ENCODE peak calls at places on chromosomes 13 and 19, in ten cellular contexts. One of them, this sample, is unnamed.

GRCh38 chr13:110638814-110639806 is 23.8 kb downstream of the NAXD start:
- DNase-seq in upper lobe of left lung: no peak
- DNase-seq in T-cell: no peak
- DNase-seq in HEK293T: no peak
- DNase-seq in T follicular helper cell: no peak
- DNase-seq in A172: no peak
- DNase-seq in Calu3: no peak
- DNase-seq in anterior cingulate cortex: no peak
- DNase-seq in stimulated activated naive CD4-positive, alpha-beta T cell: no peak
- DNase-seq in HL-60: no peak
- DNase-seq in this sample: no peak

GRCh38 chr13:97631158-97631557 is 197.2 kb downstream of the RAP2A start:
- DNase-seq in upper lobe of left lung: no peak
- DNase-seq in T follicular helper cell: no peak
- DNase-seq in HL-60: no peak
- DNase-seq in T-cell: no peak
- DNase-seq in stimulated activated naive CD4-positive, alpha-beta T cell: no peak
- DNase-seq in A172: no peak
- DNase-seq in HEK293T: no peak
- DNase-seq in anterior cingulate cortex: no peak
- DNase-seq in Calu3: no peak
- DNase-seq in this sample: no peak

GRCh38 chr19:39325778-39326680 is 5.4 kb upstream of the LRFN1 start:
- DNase-seq in T follicular helper cell: no peak
- DNase-seq in T-cell: no peak
- DNase-seq in Calu3: no peak
- DNase-seq in HEK293T: peak; percentile 42
- DNase-seq in HL-60: no peak
- DNase-seq in anterior cingulate cortex: no peak
- DNase-seq in stimulated activated naive CD4-positive, alpha-beta T cell: no peak
- DNase-seq in upper lobe of left lung: no peak
- DNase-seq in A172: peak; percentile 53
- DNase-seq in this sample: no peak

GRCh38 chr19:1656988-1657536 is 4.6 kb upstream of the TCF3 start:
- DNase-seq in upper lobe of left lung: no peak
- DNase-seq in HL-60: no peak
- DNase-seq in HEK293T: no peak
- DNase-seq in T-cell: no peak
- DNase-seq in Calu3: no peak
- DNase-seq in anterior cingulate cortex: no peak
- DNase-seq in stimulated activated naive CD4-positive, alpha-beta T cell: no peak
- DNase-seq in T follicular helper cell: no peak
- DNase-seq in A172: no peak
- DNase-seq in this sample: no peak

GRCh38 chr13:97140611-97141010 is 81.5 kb upstream of the MBNL2 start:
- DNase-seq in T-cell: no peak
- DNase-seq in T follicular helper cell: no peak
- DNase-seq in A172: no peak
- DNase-seq in stimulated activated naive CD4-positive, alpha-beta T cell: no peak
- DNase-seq in HEK293T: no peak
- DNase-seq in HL-60: no peak
- DNase-seq in anterior cingulate cortex: no peak
- DNase-seq in upper lobe of left lung: no peak
- DNase-seq in Calu3: no peak
- DNase-seq in this sample: no peak

GRCh38 chr19:23439623-23440022 is 44.4 kb upstream of the ZNF91 start:
- DNase-seq in A172: no peak
- DNase-seq in stimulated activated naive CD4-positive, alpha-beta T cell: no peak
- DNase-seq in Calu3: no peak
- DNase-seq in HEK293T: no peak
- DNase-seq in T-cell: no peak
- DNase-seq in upper lobe of left lung: no peak
- DNase-seq in T follicular helper cell: no peak
- DNase-seq in HL-60: no peak
- DNase-seq in anterior cingulate cortex: no peak
- DNase-seq in this sample: no peak

GRCh38 chr13:50691682-50692263 is 151.7 kb downstream of the DLEU7 start:
- DNase-seq in T follicular helper cell: no peak
- DNase-seq in HL-60: no peak
- DNase-seq in T-cell: no peak
- DNase-seq in Calu3: no peak
- DNase-seq in A172: peak; percentile 58
- DNase-seq in anterior cingulate cortex: no peak
- DNase-seq in HEK293T: no peak
- DNase-seq in upper lobe of left lung: no peak
- DNase-seq in stimulated activated naive CD4-positive, alpha-beta T cell: no peak
- DNase-seq in this sample: no peak

GRCh38 chr19:11581740-11582139 is 4.3 kb upstream of the ACP5 start:
- DNase-seq in T-cell: no peak
- DNase-seq in upper lobe of left lung: no peak
- DNase-seq in Calu3: no peak
- DNase-seq in A172: no peak
- DNase-seq in T follicular helper cell: no peak
- DNase-seq in stimulated activated naive CD4-positive, alpha-beta T cell: peak; percentile 55
- DNase-seq in HL-60: peak; percentile 39
- DNase-seq in anterior cingulate cortex: no peak
- DNase-seq in HEK293T: no peak
- DNase-seq in this sample: no peak

GRCh38 chr19:16368385-16369305 is 44.0 kb downstream of the KLF2 start:
- DNase-seq in stimulated activated naive CD4-positive, alpha-beta T cell: peak; percentile 97
- DNase-seq in anterior cingulate cortex: no peak
- DNase-seq in Calu3: no peak
- DNase-seq in T-cell: peak; percentile 87
- DNase-seq in T follicular helper cell: peak; percentile 82
- DNase-seq in upper lobe of left lung: no peak
- DNase-seq in HL-60: no peak
- DNase-seq in A172: no peak
- DNase-seq in HEK293T: no peak
- DNase-seq in this sample: no peak

GRCh38 chr13:44331912-44332840 is 41.4 kb upstream of the SERP2 start:
- DNase-seq in HEK293T: peak; percentile 44
- DNase-seq in upper lobe of left lung: peak; percentile 39
- DNase-seq in A172: peak; percentile 63
- DNase-seq in HL-60: peak; percentile 19
- DNase-seq in anterior cingulate cortex: peak; percentile 40
- DNase-seq in T-cell: no peak
- DNase-seq in Calu3: no peak
- DNase-seq in T follicular helper cell: no peak
- DNase-seq in stimulated activated naive CD4-positive, alpha-beta T cell: no peak
- DNase-seq in this sample: peak; percentile 44

GRCh38 chr19:50497030-50497420 is 14.0 kb downstream of the JOSD2 start:
- DNase-seq in A172: no peak
- DNase-seq in HL-60: no peak
- DNase-seq in T-cell: no peak
- DNase-seq in anterior cingulate cortex: no peak
- DNase-seq in HEK293T: no peak
- DNase-seq in T follicular helper cell: no peak
- DNase-seq in Calu3: no peak
- DNase-seq in upper lobe of left lung: no peak
- DNase-seq in stimulated activated naive CD4-positive, alpha-beta T cell: no peak
- DNase-seq in this sample: no peak

GRCh38 chr19:10518444-10519361 is 1.5 kb upstream of the S1PR5 start:
- DNase-seq in A172: no peak
- DNase-seq in HEK293T: no peak
- DNase-seq in anterior cingulate cortex: no peak
- DNase-seq in HL-60: no peak
- DNase-seq in T-cell: no peak
- DNase-seq in T follicular helper cell: no peak
- DNase-seq in Calu3: no peak
- DNase-seq in upper lobe of left lung: no peak
- DNase-seq in stimulated activated naive CD4-positive, alpha-beta T cell: no peak
- DNase-seq in this sample: no peak

GRCh38 chr19:3745363-3746045 is 16.0 kb downstream of the APBA3 start:
- DNase-seq in upper lobe of left lung: no peak
- DNase-seq in T-cell: no peak
- DNase-seq in stimulated activated naive CD4-positive, alpha-beta T cell: no peak
- DNase-seq in Calu3: no peak
- DNase-seq in HEK293T: no peak
- DNase-seq in anterior cingulate cortex: no peak
- DNase-seq in T follicular helper cell: no peak
- DNase-seq in A172: no peak
- DNase-seq in HL-60: no peak
- DNase-seq in this sample: no peak

GRCh38 chr19:21149877-21150276 is 8.0 kb downstream of the ZNF431 start:
- DNase-seq in HL-60: no peak
- DNase-seq in T-cell: no peak
- DNase-seq in upper lobe of left lung: no peak
- DNase-seq in anterior cingulate cortex: no peak
- DNase-seq in A172: no peak
- DNase-seq in stimulated activated naive CD4-positive, alpha-beta T cell: no peak
- DNase-seq in HEK293T: no peak
- DNase-seq in Calu3: no peak
- DNase-seq in T follicular helper cell: no peak
- DNase-seq in this sample: no peak

GRCh38 chr13:113649212-113649611 is 8.8 kb downstream of the ATP4B start:
- DNase-seq in anterior cingulate cortex: no peak
- DNase-seq in HEK293T: no peak
- DNase-seq in upper lobe of left lung: peak; percentile 7
- DNase-seq in Calu3: no peak
- DNase-seq in A172: no peak
- DNase-seq in stimulated activated naive CD4-positive, alpha-beta T cell: no peak
- DNase-seq in T-cell: no peak
- DNase-seq in HL-60: no peak
- DNase-seq in T follicular helper cell: no peak
- DNase-seq in this sample: no peak

GRCh38 chr13:66996503-66996902 is 233.6 kb downstream of the PCDH9 start:
- DNase-seq in HL-60: no peak
- DNase-seq in upper lobe of left lung: no peak
- DNase-seq in stimulated activated naive CD4-positive, alpha-beta T cell: no peak
- DNase-seq in T-cell: no peak
- DNase-seq in anterior cingulate cortex: no peak
- DNase-seq in T follicular helper cell: no peak
- DNase-seq in HEK293T: no peak
- DNase-seq in Calu3: no peak
- DNase-seq in A172: no peak
- DNase-seq in this sample: no peak

GRCh38 chr19:18590273-18591272 is 2.0 kb downstream of the REX1BD start:
- DNase-seq in HL-60: no peak
- DNase-seq in stimulated activated naive CD4-positive, alpha-beta T cell: no peak
- DNase-seq in upper lobe of left lung: no peak
- DNase-seq in anterior cingulate cortex: peak; percentile 80
- DNase-seq in T follicular helper cell: no peak
- DNase-seq in HEK293T: peak; percentile 82
- DNase-seq in T-cell: no peak
- DNase-seq in A172: no peak
- DNase-seq in Calu3: no peak
- DNase-seq in this sample: peak; percentile 80

GRCh38 chr19:49595006-49595818 is 4.2 kb downstream of the PRR12 start:
- DNase-seq in HL-60: no peak
- DNase-seq in T follicular helper cell: no peak
- DNase-seq in anterior cingulate cortex: no peak
- DNase-seq in Calu3: no peak
- DNase-seq in T-cell: no peak
- DNase-seq in HEK293T: no peak
- DNase-seq in stimulated activated naive CD4-positive, alpha-beta T cell: no peak
- DNase-seq in upper lobe of left lung: no peak
- DNase-seq in A172: no peak
- DNase-seq in this sample: no peak

GRCh38 chr13:36454962-36455361 is 22.7 kb downstream of the CCNA1 start:
- DNase-seq in T-cell: no peak
- DNase-seq in Calu3: no peak
- DNase-seq in T follicular helper cell: no peak
- DNase-seq in A172: no peak
- DNase-seq in stimulated activated naive CD4-positive, alpha-beta T cell: no peak
- DNase-seq in upper lobe of left lung: no peak
- DNase-seq in HEK293T: no peak
- DNase-seq in anterior cingulate cortex: no peak
- DNase-seq in HL-60: no peak
- DNase-seq in this sample: no peak

GRCh38 chr13:92745233-92745632 is 481.4 kb upstream of the GPC6 start:
- DNase-seq in HL-60: no peak
- DNase-seq in anterior cingulate cortex: no peak
- DNase-seq in Calu3: no peak
- DNase-seq in upper lobe of left lung: no peak
- DNase-seq in stimulated activated naive CD4-positive, alpha-beta T cell: no peak
- DNase-seq in A172: peak; percentile 26
- DNase-seq in T-cell: no peak
- DNase-seq in T follicular helper cell: no peak
- DNase-seq in HEK293T: no peak
- DNase-seq in this sample: no peak

GRCh38 chr13:30866692-30867669 is 39.1 kb upstream of the MEDAG start:
- DNase-seq in A172: no peak
- DNase-seq in Calu3: no peak
- DNase-seq in T-cell: no peak
- DNase-seq in upper lobe of left lung: no peak
- DNase-seq in stimulated activated naive CD4-positive, alpha-beta T cell: no peak
- DNase-seq in HEK293T: no peak
- DNase-seq in T follicular helper cell: no peak
- DNase-seq in HL-60: no peak
- DNase-seq in anterior cingulate cortex: no peak
- DNase-seq in this sample: no peak

GRCh38 chr13:110560606-110561334 is 752 bp downstream of the RAB20 start:
- DNase-seq in stimulated activated naive CD4-positive, alpha-beta T cell: peak; percentile 23
- DNase-seq in anterior cingulate cortex: no peak
- DNase-seq in upper lobe of left lung: peak; percentile 58
- DNase-seq in Calu3: no peak
- DNase-seq in T follicular helper cell: no peak
- DNase-seq in A172: no peak
- DNase-seq in HEK293T: peak; percentile 14
- DNase-seq in HL-60: peak; percentile 37
- DNase-seq in T-cell: no peak
- DNase-seq in this sample: no peak

GRCh38 chr13:79776538-79776937 is 295.6 kb downstream of the NDFIP2 start:
- DNase-seq in anterior cingulate cortex: no peak
- DNase-seq in upper lobe of left lung: no peak
- DNase-seq in HEK293T: no peak
- DNase-seq in HL-60: peak; percentile 69
- DNase-seq in stimulated activated naive CD4-positive, alpha-beta T cell: no peak
- DNase-seq in T-cell: no peak
- DNase-seq in A172: peak; percentile 18
- DNase-seq in T follicular helper cell: no peak
- DNase-seq in Calu3: no peak
- DNase-seq in this sample: no peak

GRCh38 chr13:54185785-54186184 is 1157.2 kb downstream of the OLFM4 start:
- DNase-seq in T follicular helper cell: no peak
- DNase-seq in Calu3: no peak
- DNase-seq in HEK293T: peak; percentile 20
- DNase-seq in stimulated activated naive CD4-positive, alpha-beta T cell: no peak
- DNase-seq in T-cell: no peak
- DNase-seq in A172: no peak
- DNase-seq in anterior cingulate cortex: no peak
- DNase-seq in HL-60: peak; percentile 15
- DNase-seq in upper lobe of left lung: no peak
- DNase-seq in this sample: no peak

GRCh38 chr13:30895773-30896172 is 10.3 kb upstream of the MEDAG start:
- DNase-seq in anterior cingulate cortex: no peak
- DNase-seq in stimulated activated naive CD4-positive, alpha-beta T cell: no peak
- DNase-seq in T-cell: no peak
- DNase-seq in T follicular helper cell: no peak
- DNase-seq in Calu3: no peak
- DNase-seq in HL-60: no peak
- DNase-seq in HEK293T: no peak
- DNase-seq in A172: no peak
- DNase-seq in upper lobe of left lung: no peak
- DNase-seq in this sample: no peak

GRCh38 chr13:25901460-25902376 is 150.1 kb downstream of the SHISA2 start:
- DNase-seq in Calu3: no peak
- DNase-seq in A172: peak; percentile 87
- DNase-seq in T follicular helper cell: peak; percentile 34
- DNase-seq in stimulated activated naive CD4-positive, alpha-beta T cell: peak; percentile 52
- DNase-seq in HEK293T: no peak
- DNase-seq in T-cell: peak; percentile 15
- DNase-seq in upper lobe of left lung: no peak
- DNase-seq in anterior cingulate cortex: no peak
- DNase-seq in HL-60: no peak
- DNase-seq in this sample: no peak

This sample was measured in hippocampal formation.